ENCODE peak calls at places on chromosomes 5 and 9, in six cellular contexts. X is CD8-positive, alpha-beta T cell; L is AG04450; C is endothelial cell of umbilical vein; V is fibroblast of mammary gland; G is transverse colon. A is an unnamed sample.

GRCh38 chr5:76174101-76174500 is 90.9 kb downstream of the SV2C start:
- DNase-seq in X (no peak), L (no peak), C (no peak), V (no peak), G (no peak), A (no peak)

GRCh38 chr5:80193421-80193820 is 62.4 kb downstream of the SERINC5 start:
- DNase-seq in X (no peak), L (no peak), C (no peak), V (no peak), G (no peak), A (no peak)

GRCh38 chr5:179868541-179868940 is 9.9 kb upstream of the MRNIP start:
- DNase-seq in X (no peak), L (no peak), C (no peak), V (no peak), G (no peak), A (no peak)

GRCh38 chr5:1764606-1764960 is 35.1 kb downstream of the MRPL36 start:
- DNase-seq in X (no peak), L (no peak), C (no peak), V (no peak), G (no peak), A (no peak)

GRCh38 chr9:20557286-20557685 is 65.0 kb downstream of the MLLT3 start:
- DNase-seq in X (no peak), L (no peak), C (no peak), V (no peak), G (no peak), A (no peak)

GRCh38 chr5:141192110-141192725 is at the start of gene PCDHB10:
- DNase-seq in X (no peak), L (no peak), C (peak), V (peak), G (no peak), A (no peak)

GRCh38 chr5:43785198-43785597 is 182.2 kb downstream of the NNT start:
- DNase-seq in X (no peak), L (no peak), C (no peak), V (no peak), G (no peak), A (no peak)

GRCh38 chr5:157612071-157612476 is 36.5 kb upstream of the ADAM19 start:
- DNase-seq in X (no peak), L (no peak), C (no peak), V (no peak), G (no peak), A (no peak)

GRCh38 chr5:89034588-89034987 is 151.6 kb upstream of the MEF2C start:
- DNase-seq in X (no peak), L (no peak), C (no peak), V (peak), G (no peak), A (no peak)

GRCh38 chr9:93659044-93659836 is 82.9 kb downstream of the PHF2 start:
- DNase-seq in X (no peak), L (no peak), C (no peak), V (no peak), G (peak), A (no peak)

GRCh38 chr9:69798737-69799136 is 21.9 kb upstream of the CFAP95 start:
- DNase-seq in X (no peak), L (no peak), C (no peak), V (peak), G (no peak), A (no peak)

GRCh38 chr5:127820910-127821553 is 117.8 kb downstream of the CCDC192 start:
- DNase-seq in X (no peak), L (no peak), C (peak), V (peak), G (no peak), A (no peak)

GRCh38 chr5:133562554-133562953 is 49.8 kb downstream of the FSTL4 start:
- DNase-seq in X (no peak), L (no peak), C (no peak), V (no peak), G (no peak), A (no peak)

GRCh38 chr5:141598389-141599360 is 20.1 kb downstream of the DIAPH1 start:
- DNase-seq in X (no peak), L (no peak), C (no peak), V (peak), G (no peak), A (no peak)

GRCh38 chr9:133476531-133476930 is 2.4 kb downstream of the SLC2A6 start:
- DNase-seq in X (no peak), L (no peak), C (no peak), V (no peak), G (no peak), A (no peak)

GRCh38 chr5:56696900-56697299 is 118.4 kb upstream of the MAP3K1 start:
- DNase-seq in X (no peak), L (peak), C (peak), V (peak), G (no peak), A (no peak)

GRCh38 chr5:6371079-6371810 is 7.1 kb downstream of the MED10 start:
- DNase-seq in X (no peak), L (no peak), C (no peak), V (no peak), G (no peak), A (no peak)

GRCh38 chr9:107249131-107249533 is 33.9 kb upstream of the RAD23B start:
- DNase-seq in X (no peak), L (no peak), C (no peak), V (no peak), G (no peak), A (no peak)

GRCh38 chr5:74596930-74597329 is 43.6 kb downstream of the ENC1 start:
- DNase-seq in X (no peak), L (no peak), C (no peak), V (no peak), G (no peak), A (no peak)

GRCh38 chr5:52007230-52007858 is 624.1 kb downstream of the ISL1 start:
- DNase-seq in X (no peak), L (no peak), C (peak), V (peak), G (no peak), A (peak)

GRCh38 chr5:143400541-143401252 is 2.8 kb downstream of the NR3C1 start:
- DNase-seq in X (no peak), L (no peak), C (peak), V (peak), G (no peak), A (no peak)

GRCh38 chr5:56685503-56686217 is 129.7 kb upstream of the MAP3K1 start:
- DNase-seq in X (no peak), L (no peak), C (no peak), V (no peak), G (no peak), A (no peak)

GRCh38 chr9:123787411-123787810 is 142.5 kb downstream of the DENND1A start:
- DNase-seq in X (no peak), L (no peak), C (no peak), V (no peak), G (no peak), A (no peak)

GRCh38 chr9:13267743-13268142 is 11.7 kb downstream of the MPDZ start:
- DNase-seq in X (no peak), L (no peak), C (peak), V (peak), G (no peak), A (no peak)

GRCh38 chr9:2802494-2802921 is 41.4 kb downstream of the PUM3 start:
- DNase-seq in X (no peak), L (peak), C (no peak), V (peak), G (no peak), A (no peak)

GRCh38 chr5:147259837-147260236 is 25.0 kb downstream of the STK32A start:
- DNase-seq in X (no peak), L (no peak), C (no peak), V (no peak), G (no peak), A (no peak)

GRCh38 chr5:158522761-158523160 is 577.0 kb downstream of the EBF1 start:
- DNase-seq in X (no peak), L (no peak), C (no peak), V (peak), G (no peak), A (no peak)

GRCh38 chr5:129367883-129368282 is 92.2 kb upstream of the ADAMTS19 start:
- DNase-seq in X (no peak), L (no peak), C (no peak), V (peak), G (no peak), A (no peak)

GRCh38 chr5:113221294-113222176 is 213.3 kb downstream of the TSSK1B start:
- DNase-seq in X (no peak), L (no peak), C (no peak), V (peak), G (no peak), A (no peak)

GRCh38 chr5:179212870-179213269 is 132.4 kb downstream of the ADAMTS2 start:
- DNase-seq in X (no peak), L (no peak), C (no peak), V (no peak), G (no peak), A (no peak)

GRCh38 chr5:109313123-109313522 is 96.7 kb downstream of the PJA2 start:
- DNase-seq in X (no peak), L (no peak), C (no peak), V (no peak), G (no peak), A (no peak)

GRCh38 chr9:89810434-89810833 is 205.6 kb downstream of the GADD45G start:
- DNase-seq in X (no peak), L (no peak), C (no peak), V (no peak), G (no peak), A (no peak)

GRCh38 chr5:174617285-174617684 is 107.1 kb upstream of the MSX2 start:
- DNase-seq in X (no peak), L (no peak), C (no peak), V (no peak), G (no peak), A (no peak)

GRCh38 chr5:10533218-10533617 is 30.7 kb upstream of the ANKRD33B start:
- DNase-seq in X (no peak), L (no peak), C (no peak), V (no peak), G (no peak), A (no peak)

GRCh38 chr9:32742296-32742695 is 41.0 kb upstream of the TMEM215 start:
- DNase-seq in X (no peak), L (no peak), C (no peak), V (no peak), G (no peak), A (no peak)

GRCh38 chr5:119333421-119333851 is 22.4 kb upstream of the TNFAIP8 start:
- DNase-seq in X (no peak), L (no peak), C (no peak), V (no peak), G (no peak), A (no peak)

GRCh38 chr5:68711311-68712200 is 382.3 kb upstream of the SLC30A5 start:
- DNase-seq in X (no peak), L (no peak), C (no peak), V (no peak), G (no peak), A (peak)
- H3K4me3 ChIP-seq in X (peak), L (no peak), C (no peak), V (no peak), G (no peak), A (no peak)

DNA sequence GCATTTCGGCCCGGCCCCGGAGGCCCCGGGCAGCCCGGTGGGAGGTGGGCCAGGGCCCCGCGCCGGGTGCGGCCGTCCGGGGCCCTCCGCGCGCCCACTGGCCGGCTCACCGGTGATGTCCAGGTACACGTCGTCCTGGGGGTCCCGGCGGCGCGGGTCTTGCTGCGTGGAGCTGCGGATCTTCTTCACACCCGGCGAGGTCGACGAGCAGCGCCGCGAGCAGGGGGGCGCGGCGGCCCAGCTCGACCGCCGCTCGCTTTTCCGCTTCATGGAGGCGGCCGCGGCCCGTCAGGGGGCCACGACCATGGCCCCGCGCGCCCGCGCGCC is 571 bp downstream of the CDC14B start:
- DNase-seq in X (no peak), L (no peak), C (no peak), V (no peak), G (no peak), A (no peak)
- TF ChIP-seq CTCF in X (no peak), L (no peak), C (no peak), V (no peak), G (no peak), A (no peak)

GRCh38 chr5:38776494-38776893 is 69.3 kb upstream of the OSMR start:
- DNase-seq in X (no peak), L (no peak), C (no peak), V (peak), G (no peak), A (no peak)
- H3K4me3 ChIP-seq in X (no peak), L (no peak), C (no peak), V (no peak), G (no peak), A (no peak)

GRCh38 chr5:72985719-72986118 is 29.9 kb downstream of the FCHO2 start:
- DNase-seq in X (no peak), L (no peak), C (no peak), V (no peak), G (no peak), A (no peak)
- TF ChIP-seq CTCF in X (no peak), L (no peak), C (no peak), V (no peak), G (no peak), A (no peak)